ENCODE peak calls at places on chromosome 20, in nine cellular contexts. N is endothelial cell, O is lung, T is AG09319, X is fibroblast of pulmonary artery, G is esophagus squamous epithelium, Y is fibroblast of lung, U is left ventricle myocardium inferior, C is mesothelial cell of epicardium. M is an unnamed sample.

GRCh38 chr20:9068896-9069663 is at the start of gene PLCB4:
- DNase-seq in X (peak), C (peak), U (peak), N (peak), O (no peak), G (no peak), T (no peak), Y (peak), M (no peak)

GRCh38 chr20:53512076-53512475 is 81.6 kb downstream of the ZNF217 start:
- DNase-seq in N (no peak), O (no peak), Y (no peak), C (no peak), U (no peak), T (no peak), X (no peak), G (no peak), M (no peak)

GRCh38 chr20:57977588-57977987 is 250.9 kb downstream of the ANKRD60 start:
- DNase-seq in T (no peak), U (no peak), Y (no peak), O (no peak), C (no peak), X (no peak), N (no peak), G (no peak), M (no peak)

GRCh38 chr20:53502820-53503219 is 90.8 kb downstream of the ZNF217 start:
- DNase-seq in T (no peak), N (no peak), U (no peak), Y (no peak), X (no peak), G (no peak), C (no peak), O (no peak), M (no peak)

GRCh38 chr20:19907326-19908056 is 109.7 kb upstream of the NAA20 start:
- DNase-seq in X (peak), O (no peak), N (no peak), U (peak), Y (no peak), G (no peak), C (no peak), T (no peak), M (no peak)

GRCh38 chr20:43658068-43658722 is 8.7 kb upstream of the MYBL2 start:
- DNase-seq in X (peak), O (no peak), T (no peak), G (no peak), C (no peak), Y (peak), U (no peak), N (no peak), M (no peak)

GRCh38 chr20:25340380-25340779 is 50.3 kb downstream of the ABHD12 start:
- DNase-seq in O (no peak), N (no peak), C (no peak), Y (no peak), U (no peak), G (no peak), T (no peak), X (no peak), M (no peak)

GRCh38 chr20:59733326-59733725 is 129.0 kb downstream of the PHACTR3 start:
- DNase-seq in C (no peak), T (no peak), X (no peak), G (no peak), N (no peak), Y (no peak), U (no peak), O (no peak), M (no peak)

GRCh38 chr20:55581519-55581918 is 423.8 kb downstream of the CBLN4 start:
- DNase-seq in N (no peak), X (no peak), O (no peak), G (no peak), T (no peak), Y (no peak), C (no peak), U (no peak), M (no peak)

GRCh38 chr20:19710336-19710721 is 47.7 kb upstream of the RIN2 start:
- DNase-seq in C (no peak), N (no peak), T (peak), U (no peak), X (no peak), O (no peak), G (no peak), Y (no peak), M (no peak)

GRCh38 chr20:4947817-4948559 is 53.3 kb downstream of the SLC23A2 start:
- DNase-seq in O (no peak), U (no peak), T (no peak), C (no peak), X (no peak), G (no peak), Y (no peak), N (no peak), M (no peak)

GRCh38 chr20:63342561-63343459 is 18.3 kb downstream of the CHRNA4 start:
- DNase-seq in C (no peak), Y (no peak), T (no peak), O (no peak), U (no peak), X (no peak), G (no peak), N (no peak), M (no peak)

GRCh38 chr20:47713941-47714450 is 71.3 kb downstream of the SULF2 start:
- DNase-seq in U (peak), G (no peak), O (no peak), Y (no peak), N (no peak), C (no peak), T (no peak), X (peak), M (no peak)

GRCh38 chr20:45832619-45833018 is 980 bp upstream of the SNX21 start:
- DNase-seq in G (no peak), N (no peak), C (no peak), O (no peak), U (no peak), X (no peak), Y (no peak), T (no peak), M (no peak)

GRCh38 chr20:50415516-50416268 is 94.5 kb upstream of the PTPN1 start:
- DNase-seq in O (peak), U (peak), X (peak), C (no peak), G (peak), Y (peak), T (peak), N (no peak), M (no peak)
- TF ChIP-seq CTCF in O (no peak), U (no peak), X (no peak), C (no peak), G (no peak), Y (no peak), T (no peak), N (no peak), M (no peak)

GRCh38 chr20:40702504-40702903 is 13.5 kb upstream of the MAFB start:
- DNase-seq in Y (no peak), T (no peak), O (no peak), N (no peak), U (no peak), G (no peak), X (no peak), C (no peak), M (no peak)
- TF ChIP-seq CTCF in Y (no peak), T (no peak), O (no peak), N (no peak), U (no peak), G (no peak), X (peak), C (no peak), M (no peak)

DNA sequence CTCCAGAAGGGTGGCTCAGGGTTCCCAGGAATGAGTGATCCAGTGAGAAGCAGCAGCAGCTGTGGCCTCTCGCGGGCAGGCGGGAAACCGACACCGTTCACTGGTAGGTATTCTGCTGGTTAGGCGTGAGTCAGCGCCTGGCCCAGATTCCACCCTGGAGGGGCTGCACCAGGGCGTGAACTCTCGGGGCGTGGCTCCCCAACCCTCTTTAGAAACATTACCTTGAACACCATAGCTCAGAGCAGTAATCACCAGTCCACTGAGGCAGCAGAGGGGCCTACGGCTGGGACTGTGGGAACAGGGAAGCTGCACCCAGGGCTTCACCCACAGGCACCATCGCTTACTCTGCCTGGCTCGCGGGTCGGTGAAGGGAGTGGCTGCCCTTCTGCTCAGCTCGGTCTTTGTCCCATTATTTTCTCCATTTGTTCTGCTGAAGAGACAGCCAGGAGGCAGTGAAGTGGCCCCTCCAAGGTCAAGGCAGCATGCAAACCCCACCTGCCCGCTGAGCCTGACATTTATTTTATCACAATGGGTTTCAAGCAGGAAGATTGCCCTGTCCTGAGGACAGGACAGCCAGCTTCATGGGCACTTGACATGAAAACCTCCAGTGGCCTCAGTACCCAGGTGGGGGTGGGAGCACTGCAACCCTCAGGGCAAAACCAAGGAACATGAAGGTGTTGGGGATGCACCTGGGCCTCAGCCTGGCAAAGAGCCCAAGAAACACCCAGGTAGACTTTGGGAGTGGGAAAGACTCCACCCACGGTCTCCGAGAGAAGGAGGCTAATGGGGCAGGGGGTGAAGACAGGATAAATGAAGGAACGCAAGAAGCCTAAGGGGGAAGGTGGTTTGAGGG is 51.0 kb upstream of the CD93 start:
- DNase-seq in G (no peak), U (no peak), N (no peak), T (no peak), Y (peak), O (no peak), X (no peak), C (no peak), M (no peak)
- TF ChIP-seq CTCF in G (no peak), U (no peak), N (no peak), T (no peak), Y (no peak), O (no peak), X (no peak), C (no peak), M (no peak)

GRCh38 chr20:10219993-10220750 is 1.5 kb downstream of the SNAP25 start:
- DNase-seq in T (no peak), G (no peak), Y (no peak), U (no peak), O (no peak), N (no peak), X (no peak), C (no peak), M (no peak)

GRCh38 chr20:10231290-10231689 is 12.7 kb downstream of the SNAP25 start:
- DNase-seq in U (no peak), G (no peak), X (no peak), C (no peak), N (no peak), T (no peak), O (no peak), Y (no peak), M (no peak)

GRCh38 chr20:10228330-10228729 is 9.7 kb downstream of the SNAP25 start:
- DNase-seq in O (no peak), T (no peak), U (no peak), C (no peak), G (no peak), N (no peak), Y (no peak), X (no peak), M (no peak)

GRCh38 chr20:10221022-10221421 is 2.4 kb downstream of the SNAP25 start:
- DNase-seq in T (no peak), O (no peak), C (no peak), X (no peak), G (no peak), N (no peak), U (no peak), Y (no peak), M (no peak)

DNA sequence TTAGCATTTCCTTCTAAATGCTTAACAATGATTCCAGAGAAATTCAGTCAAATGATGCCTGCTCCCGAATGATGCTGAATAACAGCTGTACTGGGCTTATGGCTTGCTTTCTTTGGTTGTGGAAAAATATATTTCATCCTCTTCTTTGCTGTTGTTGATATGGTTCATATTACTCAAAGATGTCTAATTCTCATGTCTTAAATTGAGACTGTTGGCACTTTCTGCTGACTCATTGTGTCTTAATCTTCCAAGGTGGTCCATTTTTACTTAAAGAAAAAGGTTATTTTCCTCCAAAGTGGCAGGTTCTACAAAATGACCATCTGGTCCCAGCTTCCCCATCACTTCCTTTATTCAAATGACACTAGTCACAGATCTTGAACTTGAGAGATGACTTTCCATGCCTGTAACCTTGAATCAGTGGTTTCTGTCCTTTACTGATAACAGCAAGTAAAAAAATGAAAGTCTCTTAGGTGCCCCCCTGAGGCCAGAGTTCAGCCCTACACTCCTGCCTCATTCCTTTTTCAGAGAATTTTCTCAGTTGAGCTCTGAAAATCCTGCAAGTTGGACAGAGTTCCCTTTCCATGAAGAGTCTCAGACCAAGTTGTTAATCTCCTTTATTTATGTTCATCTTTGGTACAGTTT is 6.9 kb downstream of the SNAP25 start:
- DNase-seq in C (no peak), N (peak), O (no peak), G (no peak), X (no peak), T (no peak), Y (no peak), U (no peak), M (no peak)
- TF ChIP-seq CTCF in C (no peak), N (peak), O (no peak), G (no peak), X (peak), T (peak), Y (peak), U (no peak), M (no peak)

GRCh38 chr20:49888341-49889244 is 26.7 kb downstream of the SPATA2 start:
- DNase-seq in Y (peak), O (no peak), N (peak), C (no peak), T (no peak), U (no peak), X (peak), G (no peak), M (peak)

GRCh38 chr20:49890651-49891361 is 24.5 kb downstream of the SPATA2 start:
- DNase-seq in O (no peak), N (no peak), C (no peak), X (no peak), U (peak), G (no peak), T (no peak), Y (no peak), M (no peak)

GRCh38 chr20:49889245-49889942 is 25.9 kb downstream of the SPATA2 start:
- DNase-seq in U (no peak), X (no peak), N (no peak), Y (no peak), C (no peak), T (no peak), O (no peak), G (no peak), M (no peak)

GRCh38 chr20:49891486-49891885 is 23.8 kb downstream of the SPATA2 start:
- DNase-seq in O (no peak), U (no peak), T (no peak), X (no peak), C (no peak), N (no peak), G (no peak), Y (no peak), M (no peak)

GRCh38 chr20:49889943-49890650 is 25.2 kb downstream of the SPATA2 start:
- DNase-seq in O (no peak), G (no peak), X (no peak), C (no peak), T (no peak), N (no peak), Y (no peak), U (no peak), M (no peak)
- TF ChIP-seq CTCF in O (no peak), G (no peak), X (no peak), C (no peak), T (no peak), N (no peak), Y (no peak), U (peak), M (no peak)